ENCODE peak calls at places on chromosomes 12 and 14, in ten cellular contexts. One of them, this sample, is unnamed.

GRCh38 chr14:88322505-88323085 is 474 bp downstream of the KCNK10 start:
- DNase-seq in midbrain: peak
- DNase-seq in GM04504: no peak
- DNase-seq in NCI-H510A: peak
- DNase-seq in Calu3: no peak
- DNase-seq in dorsolateral prefrontal cortex: peak
- DNase-seq in MV-4-11: no peak
- DNase-seq in GM06990: peak
- DNase-seq in activated CD4-positive, alpha-beta T cell treated with anti-CD3 and anti-CD28 coated beads, Interleukin-2, amount 10 ng/mL, durations not matched to agents 24 days and 14 days: no peak
- DNase-seq in testis: no peak
- DNase-seq in this sample: no peak

GRCh38 chr14:24251880-24252288 is 9.5 kb upstream of the TINF2 start:
- DNase-seq in midbrain: no peak
- DNase-seq in GM04504: no peak
- DNase-seq in NCI-H510A: no peak
- DNase-seq in Calu3: no peak
- DNase-seq in dorsolateral prefrontal cortex: no peak
- DNase-seq in MV-4-11: no peak
- DNase-seq in GM06990: no peak
- DNase-seq in activated CD4-positive, alpha-beta T cell treated with anti-CD3 and anti-CD28 coated beads, Interleukin-2, amount 10 ng/mL, durations not matched to agents 24 days and 14 days: no peak
- DNase-seq in testis: no peak
- DNase-seq in this sample: no peak

GRCh38 chr14:69711471-69712216 is 55.3 kb upstream of the SRSF5 start:
- DNase-seq in midbrain: peak
- DNase-seq in GM04504: no peak
- DNase-seq in NCI-H510A: no peak
- DNase-seq in Calu3: no peak
- DNase-seq in dorsolateral prefrontal cortex: no peak
- DNase-seq in MV-4-11: no peak
- DNase-seq in GM06990: no peak
- DNase-seq in activated CD4-positive, alpha-beta T cell treated with anti-CD3 and anti-CD28 coated beads, Interleukin-2, amount 10 ng/mL, durations not matched to agents 24 days and 14 days: no peak
- DNase-seq in testis: no peak
- DNase-seq in this sample: peak

GRCh38 chr14:90700928-90701776 is 115.1 kb downstream of the TTC7B start:
- DNase-seq in midbrain: no peak
- DNase-seq in GM04504: no peak
- DNase-seq in NCI-H510A: peak
- DNase-seq in Calu3: no peak
- DNase-seq in dorsolateral prefrontal cortex: no peak
- DNase-seq in MV-4-11: no peak
- DNase-seq in GM06990: no peak
- DNase-seq in activated CD4-positive, alpha-beta T cell treated with anti-CD3 and anti-CD28 coated beads, Interleukin-2, amount 10 ng/mL, durations not matched to agents 24 days and 14 days: no peak
- DNase-seq in testis: no peak
- DNase-seq in this sample: no peak

GRCh38 chr14:66405158-66405557 is 81.0 kb upstream of the CCDC196 start:
- DNase-seq in midbrain: no peak
- DNase-seq in GM04504: no peak
- DNase-seq in NCI-H510A: no peak
- DNase-seq in Calu3: peak
- DNase-seq in dorsolateral prefrontal cortex: peak
- DNase-seq in MV-4-11: peak
- DNase-seq in GM06990: no peak
- DNase-seq in activated CD4-positive, alpha-beta T cell treated with anti-CD3 and anti-CD28 coated beads, Interleukin-2, amount 10 ng/mL, durations not matched to agents 24 days and 14 days: no peak
- DNase-seq in testis: no peak
- DNase-seq in this sample: peak

GRCh38 chr12:107610030-107610859 is 75.4 kb upstream of the PWP1 start:
- DNase-seq in midbrain: no peak
- DNase-seq in GM04504: peak
- DNase-seq in NCI-H510A: no peak
- DNase-seq in Calu3: peak
- DNase-seq in dorsolateral prefrontal cortex: peak
- DNase-seq in MV-4-11: no peak
- DNase-seq in GM06990: no peak
- DNase-seq in activated CD4-positive, alpha-beta T cell treated with anti-CD3 and anti-CD28 coated beads, Interleukin-2, amount 10 ng/mL, durations not matched to agents 24 days and 14 days: peak
- DNase-seq in testis: peak
- DNase-seq in this sample: no peak

GRCh38 chr12:870378-870777 is 79.1 kb downstream of the RAD52 start:
- DNase-seq in midbrain: no peak
- DNase-seq in GM04504: no peak
- DNase-seq in NCI-H510A: no peak
- DNase-seq in Calu3: no peak
- DNase-seq in dorsolateral prefrontal cortex: no peak
- DNase-seq in MV-4-11: no peak
- DNase-seq in GM06990: no peak
- DNase-seq in activated CD4-positive, alpha-beta T cell treated with anti-CD3 and anti-CD28 coated beads, Interleukin-2, amount 10 ng/mL, durations not matched to agents 24 days and 14 days: no peak
- DNase-seq in testis: no peak
- DNase-seq in this sample: no peak

GRCh38 chr12:131493068-131493826 is 217.6 kb upstream of the SFSWAP start:
- DNase-seq in midbrain: no peak
- DNase-seq in GM04504: no peak
- DNase-seq in NCI-H510A: no peak
- DNase-seq in Calu3: no peak
- DNase-seq in dorsolateral prefrontal cortex: no peak
- DNase-seq in MV-4-11: no peak
- DNase-seq in GM06990: no peak
- DNase-seq in activated CD4-positive, alpha-beta T cell treated with anti-CD3 and anti-CD28 coated beads, Interleukin-2, amount 10 ng/mL, durations not matched to agents 24 days and 14 days: no peak
- DNase-seq in testis: peak
- DNase-seq in this sample: no peak

GRCh38 chr14:103711516-103712431 is 3.5 kb downstream of the XRCC3 start:
- DNase-seq in midbrain: peak
- DNase-seq in GM04504: no peak
- DNase-seq in NCI-H510A: no peak
- DNase-seq in Calu3: no peak
- DNase-seq in dorsolateral prefrontal cortex: no peak
- DNase-seq in MV-4-11: no peak
- DNase-seq in GM06990: no peak
- DNase-seq in activated CD4-positive, alpha-beta T cell treated with anti-CD3 and anti-CD28 coated beads, Interleukin-2, amount 10 ng/mL, durations not matched to agents 24 days and 14 days: no peak
- DNase-seq in testis: peak
- DNase-seq in this sample: peak

GRCh38 chr14:35975814-35976213 is 149.7 kb downstream of the BRMS1L start:
- DNase-seq in midbrain: no peak
- DNase-seq in GM04504: no peak
- DNase-seq in NCI-H510A: no peak
- DNase-seq in Calu3: no peak
- DNase-seq in dorsolateral prefrontal cortex: no peak
- DNase-seq in MV-4-11: no peak
- DNase-seq in GM06990: no peak
- DNase-seq in activated CD4-positive, alpha-beta T cell treated with anti-CD3 and anti-CD28 coated beads, Interleukin-2, amount 10 ng/mL, durations not matched to agents 24 days and 14 days: no peak
- DNase-seq in testis: no peak
- DNase-seq in this sample: no peak

GRCh38 chr12:43238281-43238680 is 313.7 kb downstream of the ADAMTS20 start:
- DNase-seq in midbrain: no peak
- DNase-seq in GM04504: no peak
- DNase-seq in NCI-H510A: no peak
- DNase-seq in Calu3: no peak
- DNase-seq in dorsolateral prefrontal cortex: no peak
- DNase-seq in MV-4-11: peak
- DNase-seq in GM06990: no peak
- DNase-seq in activated CD4-positive, alpha-beta T cell treated with anti-CD3 and anti-CD28 coated beads, Interleukin-2, amount 10 ng/mL, durations not matched to agents 24 days and 14 days: no peak
- DNase-seq in testis: no peak
- DNase-seq in this sample: no peak

GRCh38 chr12:24560867-24561266 is 388.0 kb downstream of the BCAT1 start:
- DNase-seq in midbrain: peak
- DNase-seq in GM04504: no peak
- DNase-seq in NCI-H510A: no peak
- DNase-seq in Calu3: no peak
- DNase-seq in dorsolateral prefrontal cortex: no peak
- DNase-seq in MV-4-11: no peak
- DNase-seq in GM06990: no peak
- DNase-seq in activated CD4-positive, alpha-beta T cell treated with anti-CD3 and anti-CD28 coated beads, Interleukin-2, amount 10 ng/mL, durations not matched to agents 24 days and 14 days: no peak
- DNase-seq in testis: no peak
- DNase-seq in this sample: no peak

GRCh38 chr14:69990319-69990718 is 111.1 kb downstream of the SMOC1 start:
- DNase-seq in midbrain: peak
- DNase-seq in GM04504: no peak
- DNase-seq in NCI-H510A: no peak
- DNase-seq in Calu3: no peak
- DNase-seq in dorsolateral prefrontal cortex: no peak
- DNase-seq in MV-4-11: no peak
- DNase-seq in GM06990: no peak
- DNase-seq in activated CD4-positive, alpha-beta T cell treated with anti-CD3 and anti-CD28 coated beads, Interleukin-2, amount 10 ng/mL, durations not matched to agents 24 days and 14 days: no peak
- DNase-seq in testis: no peak
- DNase-seq in this sample: no peak

GRCh38 chr12:47777741-47778558 is 4.9 kb downstream of the SLC48A1 start:
- DNase-seq in midbrain: peak
- DNase-seq in GM04504: no peak
- DNase-seq in NCI-H510A: no peak
- DNase-seq in Calu3: no peak
- DNase-seq in dorsolateral prefrontal cortex: peak
- DNase-seq in MV-4-11: peak
- DNase-seq in GM06990: no peak
- DNase-seq in activated CD4-positive, alpha-beta T cell treated with anti-CD3 and anti-CD28 coated beads, Interleukin-2, amount 10 ng/mL, durations not matched to agents 24 days and 14 days: no peak
- DNase-seq in testis: no peak
- DNase-seq in this sample: no peak

GRCh38 chr14:99432491-99432890 is 48.2 kb downstream of the SETD3 start:
- DNase-seq in midbrain: no peak
- DNase-seq in GM04504: no peak
- DNase-seq in NCI-H510A: no peak
- DNase-seq in Calu3: no peak
- DNase-seq in dorsolateral prefrontal cortex: no peak
- DNase-seq in MV-4-11: no peak
- DNase-seq in GM06990: no peak
- DNase-seq in activated CD4-positive, alpha-beta T cell treated with anti-CD3 and anti-CD28 coated beads, Interleukin-2, amount 10 ng/mL, durations not matched to agents 24 days and 14 days: no peak
- DNase-seq in testis: no peak
- DNase-seq in this sample: no peak

GRCh38 chr14:74863274-74863673 is 12.7 kb downstream of the PROX2 start:
- DNase-seq in midbrain: peak
- DNase-seq in GM04504: no peak
- DNase-seq in NCI-H510A: no peak
- DNase-seq in Calu3: no peak
- DNase-seq in dorsolateral prefrontal cortex: peak
- DNase-seq in MV-4-11: peak
- DNase-seq in GM06990: no peak
- DNase-seq in activated CD4-positive, alpha-beta T cell treated with anti-CD3 and anti-CD28 coated beads, Interleukin-2, amount 10 ng/mL, durations not matched to agents 24 days and 14 days: no peak
- DNase-seq in testis: no peak
- DNase-seq in this sample: no peak

GRCh38 chr12:75579552-75579951 is 68.1 kb upstream of the KRR1 start:
- DNase-seq in midbrain: no peak
- DNase-seq in GM04504: no peak
- DNase-seq in NCI-H510A: peak
- DNase-seq in Calu3: no peak
- DNase-seq in dorsolateral prefrontal cortex: no peak
- DNase-seq in MV-4-11: no peak
- DNase-seq in GM06990: no peak
- DNase-seq in activated CD4-positive, alpha-beta T cell treated with anti-CD3 and anti-CD28 coated beads, Interleukin-2, amount 10 ng/mL, durations not matched to agents 24 days and 14 days: no peak
- DNase-seq in testis: no peak
- DNase-seq in this sample: no peak

GRCh38 chr12:25819713-25820112 is 138.8 kb upstream of the RASSF8 start:
- DNase-seq in midbrain: no peak
- DNase-seq in GM04504: no peak
- DNase-seq in NCI-H510A: no peak
- DNase-seq in Calu3: no peak
- DNase-seq in dorsolateral prefrontal cortex: no peak
- DNase-seq in MV-4-11: no peak
- DNase-seq in GM06990: no peak
- DNase-seq in activated CD4-positive, alpha-beta T cell treated with anti-CD3 and anti-CD28 coated beads, Interleukin-2, amount 10 ng/mL, durations not matched to agents 24 days and 14 days: no peak
- DNase-seq in testis: no peak
- DNase-seq in this sample: no peak

GRCh38 chr12:3293446-3294161 is 197.4 kb upstream of the PRMT8 start:
- DNase-seq in midbrain: no peak
- DNase-seq in GM04504: no peak
- DNase-seq in NCI-H510A: no peak
- DNase-seq in Calu3: no peak
- DNase-seq in dorsolateral prefrontal cortex: peak
- DNase-seq in MV-4-11: no peak
- DNase-seq in GM06990: no peak
- DNase-seq in activated CD4-positive, alpha-beta T cell treated with anti-CD3 and anti-CD28 coated beads, Interleukin-2, amount 10 ng/mL, durations not matched to agents 24 days and 14 days: no peak
- DNase-seq in testis: peak
- DNase-seq in this sample: no peak

GRCh38 chr12:14923944-14924343 is 14.4 kb downstream of the ERP27 start:
- DNase-seq in midbrain: no peak
- DNase-seq in GM04504: no peak
- DNase-seq in NCI-H510A: no peak
- DNase-seq in Calu3: no peak
- DNase-seq in dorsolateral prefrontal cortex: no peak
- DNase-seq in MV-4-11: no peak
- DNase-seq in GM06990: no peak
- DNase-seq in activated CD4-positive, alpha-beta T cell treated with anti-CD3 and anti-CD28 coated beads, Interleukin-2, amount 10 ng/mL, durations not matched to agents 24 days and 14 days: no peak
- DNase-seq in testis: no peak
- DNase-seq in this sample: no peak

GRCh38 chr12:123089631-123090353 is 61.1 kb downstream of the PITPNM2 start:
- DNase-seq in midbrain: no peak
- DNase-seq in GM04504: peak
- DNase-seq in NCI-H510A: no peak
- DNase-seq in Calu3: peak
- DNase-seq in dorsolateral prefrontal cortex: no peak
- DNase-seq in MV-4-11: peak
- DNase-seq in GM06990: no peak
- DNase-seq in activated CD4-positive, alpha-beta T cell treated with anti-CD3 and anti-CD28 coated beads, Interleukin-2, amount 10 ng/mL, durations not matched to agents 24 days and 14 days: no peak
- DNase-seq in testis: no peak
- DNase-seq in this sample: no peak

GRCh38 chr12:31323466-31324115 is 2.4 kb downstream of the SINHCAF start:
- DNase-seq in midbrain: no peak
- DNase-seq in GM04504: no peak
- DNase-seq in NCI-H510A: no peak
- DNase-seq in Calu3: no peak
- DNase-seq in dorsolateral prefrontal cortex: no peak
- DNase-seq in MV-4-11: peak
- DNase-seq in GM06990: peak
- DNase-seq in activated CD4-positive, alpha-beta T cell treated with anti-CD3 and anti-CD28 coated beads, Interleukin-2, amount 10 ng/mL, durations not matched to agents 24 days and 14 days: peak
- DNase-seq in testis: peak
- DNase-seq in this sample: no peak

GRCh38 chr12:111409403-111410228 is 3.9 kb downstream of the SH2B3 start:
- DNase-seq in midbrain: no peak
- DNase-seq in GM04504: no peak
- DNase-seq in NCI-H510A: no peak
- DNase-seq in Calu3: peak
- DNase-seq in dorsolateral prefrontal cortex: no peak
- DNase-seq in MV-4-11: peak
- DNase-seq in GM06990: peak
- DNase-seq in activated CD4-positive, alpha-beta T cell treated with anti-CD3 and anti-CD28 coated beads, Interleukin-2, amount 10 ng/mL, durations not matched to agents 24 days and 14 days: peak
- DNase-seq in testis: no peak
- DNase-seq in this sample: peak

GRCh38 chr14:102824832-102825231 is 47.6 kb downstream of the TRAF3 start:
- DNase-seq in midbrain: peak
- DNase-seq in GM04504: no peak
- DNase-seq in NCI-H510A: no peak
- DNase-seq in Calu3: no peak
- DNase-seq in dorsolateral prefrontal cortex: peak
- DNase-seq in MV-4-11: no peak
- DNase-seq in GM06990: no peak
- DNase-seq in activated CD4-positive, alpha-beta T cell treated with anti-CD3 and anti-CD28 coated beads, Interleukin-2, amount 10 ng/mL, durations not matched to agents 24 days and 14 days: no peak
- DNase-seq in testis: no peak
- DNase-seq in this sample: no peak

GRCh38 chr12:32266756-32267155 is 132.6 kb upstream of the FGD4 start:
- DNase-seq in midbrain: no peak
- DNase-seq in GM04504: no peak
- DNase-seq in NCI-H510A: no peak
- DNase-seq in Calu3: no peak
- DNase-seq in dorsolateral prefrontal cortex: no peak
- DNase-seq in MV-4-11: no peak
- DNase-seq in GM06990: no peak
- DNase-seq in activated CD4-positive, alpha-beta T cell treated with anti-CD3 and anti-CD28 coated beads, Interleukin-2, amount 10 ng/mL, durations not matched to agents 24 days and 14 days: no peak
- DNase-seq in testis: no peak
- DNase-seq in this sample: no peak

GRCh38 chr14:75645051-75645450 is 15.6 kb downstream of the ERG28 start:
- DNase-seq in midbrain: no peak
- DNase-seq in GM04504: no peak
- DNase-seq in NCI-H510A: no peak
- DNase-seq in Calu3: no peak
- DNase-seq in dorsolateral prefrontal cortex: no peak
- DNase-seq in MV-4-11: no peak
- DNase-seq in GM06990: no peak
- DNase-seq in activated CD4-positive, alpha-beta T cell treated with anti-CD3 and anti-CD28 coated beads, Interleukin-2, amount 10 ng/mL, durations not matched to agents 24 days and 14 days: no peak
- DNase-seq in testis: no peak
- DNase-seq in this sample: no peak

GRCh38 chr12:24756479-24757024 is 192.3 kb downstream of the BCAT1 start:
- DNase-seq in midbrain: no peak
- DNase-seq in GM04504: no peak
- DNase-seq in NCI-H510A: no peak
- DNase-seq in Calu3: no peak
- DNase-seq in dorsolateral prefrontal cortex: no peak
- DNase-seq in MV-4-11: no peak
- DNase-seq in GM06990: no peak
- DNase-seq in activated CD4-positive, alpha-beta T cell treated with anti-CD3 and anti-CD28 coated beads, Interleukin-2, amount 10 ng/mL, durations not matched to agents 24 days and 14 days: no peak
- DNase-seq in testis: no peak
- DNase-seq in this sample: no peak

GRCh38 chr12:3962661-3963483 is 89.7 kb upstream of the PARP11 start:
- DNase-seq in midbrain: no peak
- DNase-seq in GM04504: no peak
- DNase-seq in NCI-H510A: no peak
- DNase-seq in Calu3: no peak
- DNase-seq in dorsolateral prefrontal cortex: no peak
- DNase-seq in MV-4-11: peak
- DNase-seq in GM06990: no peak
- DNase-seq in activated CD4-positive, alpha-beta T cell treated with anti-CD3 and anti-CD28 coated beads, Interleukin-2, amount 10 ng/mL, durations not matched to agents 24 days and 14 days: peak
- DNase-seq in testis: peak
- DNase-seq in this sample: peak

This sample was measured in body of pancreas.